ENCODE peak calls at places on chromosomes 16 and 17, in five cellular contexts. F is Ammon's horn, R is G401, P is left colon, J is type B pancreatic cell. G is an unnamed sample.

GRCh38 chr17:81877569-81877968 is 6.4 kb upstream of the ARHGDIA start:
- DNase-seq in F (no peak), R (no peak), P (no peak), J (no peak), G (no peak)

GRCh38 chr17:59342681-59343127 is 11.2 kb downstream of the YPEL2 start:
- DNase-seq in F (no peak), R (no peak), P (no peak), J (no peak), G (no peak)

GRCh38 chr17:4533522-4534502 is 21.4 kb downstream of the MYBBP1A start:
- DNase-seq in F (peak), R (no peak), P (peak), J (no peak), G (no peak)

GRCh38 chr17:64130559-64131001 is 636 bp upstream of the ERN1 start:
- DNase-seq in F (peak), R (no peak), P (no peak), J (no peak), G (peak)

GRCh38 chr16:31003744-31004143 is 6.7 kb downstream of the STX1B start:
- DNase-seq in F (no peak), R (no peak), P (no peak), J (no peak), G (no peak)

GRCh38 chr17:78609198-78609597 is 32.0 kb upstream of the DNAH17 start:
- DNase-seq in F (peak), R (peak), P (no peak), J (no peak), G (no peak)

GRCh38 chr16:72821551-72821950 is 226.4 kb downstream of the ZFHX3 start:
- DNase-seq in F (no peak), R (no peak), P (no peak), J (no peak), G (no peak)

GRCh38 chr16:66717112-66717675 is 20.7 kb upstream of the CMTM4 start:
- DNase-seq in F (peak), R (no peak), P (peak), J (no peak), G (no peak)

GRCh38 chr16:8956265-8957060 is 7.2 kb downstream of the USP7 start:
- DNase-seq in F (no peak), R (no peak), P (no peak), J (no peak), G (no peak)

GRCh38 chr16:11420895-11421294 is 75.6 kb downstream of the RMI2 start:
- DNase-seq in F (no peak), R (no peak), P (no peak), J (no peak), G (no peak)

GRCh38 chr17:15354256-15354655 is 12.9 kb upstream of the TEKT3 start:
- DNase-seq in F (no peak), R (no peak), P (peak), J (no peak), G (no peak)

GRCh38 chr16:75198135-75198600 is 8.8 kb downstream of the CTRB2 start:
- DNase-seq in F (no peak), R (no peak), P (no peak), J (no peak), G (no peak)

GRCh38 chr17:13792314-13792713 is 190.6 kb upstream of the HS3ST3A1 start:
- DNase-seq in F (no peak), R (no peak), P (no peak), J (no peak), G (no peak)

GRCh38 chr16:31351246-31351936 is 3.6 kb upstream of the ITGAX start:
- DNase-seq in F (no peak), R (no peak), P (no peak), J (no peak), G (no peak)

GRCh38 chr16:81424761-81425160 is 19.8 kb upstream of the CMIP start:
- DNase-seq in F (no peak), R (no peak), P (no peak), J (no peak), G (no peak)

GRCh38 chr17:81027591-81028505 is 7.1 kb upstream of the BAIAP2 start:
- DNase-seq in F (no peak), R (no peak), P (no peak), J (no peak), G (no peak)

G was measured in T-helper 9 cell.